ENCODE peak calls at places on chromosomes 7 and 10, in six cellular contexts. L is left ventricle myocardium inferior, P is heart right ventricle, U is choroid plexus epithelial cell, S is uterus, Q is GM06990. N is an unnamed sample.

GRCh38 chr10:87931836-87932230 is 68.4 kb downstream of the PTEN start:
- DNase-seq in L (no peak), P (no peak), U (no peak), S (no peak), Q (no peak), N (no peak)

GRCh38 chr10:7622969-7623368 is 43.8 kb downstream of the ITIH5 start:
- DNase-seq in L (no peak), P (no peak), U (no peak), S (peak), Q (no peak), N (no peak)

GRCh38 chr7:25395976-25396375 is 167.7 kb upstream of the NPVF start:
- DNase-seq in L (no peak), P (no peak), U (no peak), S (no peak), Q (no peak), N (no peak)

GRCh38 chr10:67171970-67172369 is 246.1 kb downstream of the LRRTM3 start:
- DNase-seq in L (no peak), P (no peak), U (no peak), S (no peak), Q (no peak), N (no peak)

GRCh38 chr10:86345296-86346168 is 21.1 kb downstream of the GRID1 start:
- DNase-seq in L (no peak), P (no peak), U (no peak), S (no peak), Q (no peak), N (no peak)

GRCh38 chr10:44009891-44010290 is 361.2 kb upstream of the ZNF32 start:
- DNase-seq in L (no peak), P (no peak), U (no peak), S (no peak), Q (no peak), N (no peak)

GRCh38 chr7:100825215-100825671 is 2.1 kb downstream of the EPHB4 start:
- DNase-seq in L (no peak), P (peak), U (peak), S (no peak), Q (no peak), N (peak)

GRCh38 chr7:49320083-49320482 is 395.7 kb downstream of the CDC14C start:
- DNase-seq in L (no peak), P (no peak), U (no peak), S (no peak), Q (no peak), N (no peak)

GRCh38 chr10:110859947-110860376 is 11.8 kb upstream of the PDCD4 start:
- DNase-seq in L (no peak), P (no peak), U (peak), S (no peak), Q (no peak), N (peak)

GRCh38 chr7:13540429-13540828 is 449.0 kb downstream of the ETV1 start:
- DNase-seq in L (no peak), P (no peak), U (peak), S (no peak), Q (no peak), N (peak)

GRCh38 chr7:44144426-44144967 is 3.4 kb upstream of the MYL7 start:
- DNase-seq in L (no peak), P (no peak), U (no peak), S (no peak), Q (no peak), N (no peak)

GRCh38 chr7:135991906-135992305 is 14.7 kb upstream of the MTPN start:
- DNase-seq in L (no peak), P (no peak), U (no peak), S (no peak), Q (no peak), N (no peak)

GRCh38 chr7:78530351-78530750 is 731.8 kb downstream of the PHTF2 start:
- DNase-seq in L (no peak), P (no peak), U (peak), S (no peak), Q (no peak), N (peak)

GRCh38 chr7:90736968-90737939 is 141.1 kb downstream of the CDK14 start:
- DNase-seq in L (no peak), P (no peak), U (no peak), S (no peak), Q (peak), N (no peak)

GRCh38 chr7:148535227-148535626 is 55.3 kb upstream of the C7orf33 start:
- DNase-seq in L (no peak), P (no peak), U (no peak), S (peak), Q (peak), N (peak)

GRCh38 chr10:88156341-88156740 is 292.9 kb downstream of the PTEN start:
- DNase-seq in L (no peak), P (no peak), U (peak), S (no peak), Q (no peak), N (peak)

GRCh38 chr7:11161499-11161898 is 187.8 kb downstream of the PHF14 start:
- DNase-seq in L (no peak), P (no peak), U (no peak), S (no peak), Q (no peak), N (no peak)

GRCh38 chr7:35722054-35722849 is 27.3 kb upstream of the HERPUD2 start:
- DNase-seq in L (no peak), P (no peak), U (no peak), S (no peak), Q (peak), N (peak)

GRCh38 chr10:5079306-5079830 is 14.8 kb upstream of the AKR1C3 start:
- DNase-seq in L (no peak), P (no peak), U (no peak), S (no peak), Q (no peak), N (no peak)

GRCh38 chr10:131819241-131820072 is 81.4 kb upstream of the PPP2R2D start:
- DNase-seq in L (no peak), P (no peak), U (no peak), S (no peak), Q (no peak), N (peak)

GRCh38 chr10:132232553-132232949 is 45.8 kb downstream of the DPYSL4 start:
- DNase-seq in L (peak), P (peak), U (no peak), S (no peak), Q (no peak), N (no peak)

GRCh38 chr7:47198159-47198558 is 383.8 kb downstream of the TNS3 start:
- DNase-seq in L (no peak), P (no peak), U (peak), S (no peak), Q (no peak), N (no peak)

GRCh38 chr10:3564599-3564998 is 220.4 kb downstream of the KLF6 start:
- DNase-seq in L (no peak), P (no peak), U (no peak), S (no peak), Q (no peak), N (no peak)

GRCh38 chr7:128361463-128362441 is at the start of gene PRRT4:
- DNase-seq in L (peak), P (no peak), U (peak), S (no peak), Q (no peak), N (peak)

GRCh38 chr7:6273380-6273837 is 985 bp upstream of the CYTH3 start:
- DNase-seq in L (no peak), P (no peak), U (no peak), S (peak), Q (no peak), N (no peak)

GRCh38 chr10:48895198-48895720 is 44.4 kb downstream of the LRRC18 start:
- DNase-seq in L (no peak), P (no peak), U (no peak), S (no peak), Q (no peak), N (no peak)

GRCh38 chr7:68752485-68752884 is 845.8 kb upstream of the AUTS2 start:
- DNase-seq in L (peak), P (no peak), U (no peak), S (no peak), Q (no peak), N (no peak)

GRCh38 chr10:50993817-50994251 is 80.5 kb upstream of the PRKG1 start:
- DNase-seq in L (peak), P (peak), U (peak), S (peak), Q (no peak), N (peak)

GRCh38 chr10:67520924-67521520 is 175.0 kb downstream of the CTNNA3 start:
- DNase-seq in L (no peak), P (peak), U (peak), S (peak), Q (no peak), N (peak)

GRCh38 chr10:71825217-71825616 is 25.8 kb downstream of the PSAP start:
- DNase-seq in L (no peak), P (no peak), U (no peak), S (no peak), Q (no peak), N (no peak)

GRCh38 chr10:12741255-12741915 is 260.1 kb downstream of the CCDC3 start:
- DNase-seq in L (peak), P (peak), U (no peak), S (peak), Q (no peak), N (no peak)

GRCh38 chr10:132275426-132276178 is 32.1 kb downstream of the STK32C start:
- DNase-seq in L (no peak), P (no peak), U (no peak), S (no peak), Q (no peak), N (no peak)

GRCh38 chr10:24958701-24959392 is 6.4 kb upstream of the PRTFDC1 start:
- DNase-seq in L (peak), P (peak), U (peak), S (peak), Q (no peak), N (peak)

GRCh38 chr10:101588879-101589278 is 758 bp downstream of the DPCD start:
- DNase-seq in L (no peak), P (no peak), U (peak), S (no peak), Q (no peak), N (peak)

GRCh38 chr7:66205736-66206080 is 574 bp downstream of the TPST1 start:
- DNase-seq in L (peak), P (no peak), U (no peak), S (peak), Q (no peak), N (no peak)

GRCh38 chr7:1230411-1231213 is 2.1 kb upstream of the UNCX start:
- DNase-seq in L (no peak), P (no peak), U (no peak), S (no peak), Q (no peak), N (no peak)

GRCh38 chr7:116583653-116584052 is 58.8 kb downstream of the CAV1 start:
- DNase-seq in L (no peak), P (no peak), U (peak), S (no peak), Q (peak), N (peak)

GRCh38 chr10:117175215-117175900 is 21.9 kb upstream of the KCNK18 start:
- DNase-seq in L (no peak), P (no peak), U (no peak), S (no peak), Q (peak), N (no peak)
- TF ChIP-seq CTCF in L (peak), P (peak), U (no peak), S (no peak), Q (no peak), N (no peak)

GRCh38 chr7:27704407-27705199 is 35.4 kb upstream of the TAX1BP1 start:
- DNase-seq in L (no peak), P (no peak), U (no peak), S (no peak), Q (no peak), N (no peak)
- H3K4me3 ChIP-seq in L (no peak), P (no peak), U (no peak), S (no peak), Q (no peak), N (no peak)

DNA sequence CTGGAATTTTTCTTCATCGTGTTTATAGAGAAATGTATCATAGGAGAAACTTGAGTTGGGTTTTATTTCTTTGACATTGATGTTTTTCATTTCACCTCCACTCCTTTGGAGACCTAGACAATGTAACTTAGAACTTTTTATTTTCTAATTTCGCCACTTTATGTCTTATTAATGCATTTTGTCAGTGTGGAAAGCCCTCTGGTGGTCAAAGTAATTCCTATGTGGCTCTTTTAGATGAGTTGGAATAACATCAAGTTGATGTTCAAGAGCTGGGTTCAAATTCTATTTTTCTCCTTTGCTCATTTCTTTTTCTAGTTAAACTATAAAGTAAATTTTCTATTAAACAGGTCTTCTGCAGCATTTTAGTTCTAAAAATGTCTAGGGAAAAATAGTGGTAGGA is 478.6 kb downstream of the LRMDA start:
- DNase-seq in L (no peak), P (no peak), U (peak), S (no peak), Q (no peak), N (peak)
- TF ChIP-seq CTCF in L (peak), P (peak), U (peak), S (peak), Q (peak), N (peak)

GRCh38 chr10:9294132-9294663 is 1239.7 kb downstream of the GATA3 start:
- DNase-seq in L (no peak), P (no peak), U (no peak), S (no peak), Q (no peak), N (no peak)
- H3K4me3 ChIP-seq in L (no peak), P (no peak), U (no peak), S (no peak), Q (no peak), N (no peak)

N was measured in fibroblast of villous mesenchyme.